ENCODE peak calls at places on chromosome 2, in ten cellular contexts. One of them, this sample, is unnamed.

GRCh38 chr2:24276349-24276899 is 83.9 kb downstream of the ITSN2 start:
- DNase-seq in AG04450: no peak
- DNase-seq in NCI-H748 treated with DMSO at 0.1 percent for 48 hours: no peak
- DNase-seq in activated naive CD8-positive, alpha-beta T cell treated with anti-CD3 and anti-CD28 coated beads for 36 hours: no peak
- DNase-seq in anterior cingulate cortex: no peak
- DNase-seq in GM04504: no peak
- DNase-seq in activated T-cell treated with anti-CD3 and anti-CD28 coated beads for 4 hours: no peak
- DNase-seq in IMR-90: peak; percentile 12
- DNase-seq in stimulated activated CD4-positive, alpha-beta T cell treated with anti-CD3 and anti-CD28 coated beads, Interleukin-15, amount 100 ng/mL, for 24 hours: no peak
- DNase-seq in neural progenitor cell: no peak
- DNase-seq in this sample: no peak

GRCh38 chr2:50613161-50613560 is 418.8 kb downstream of the NRXN1 start:
- DNase-seq in GM04504: no peak
- DNase-seq in neural progenitor cell: no peak
- DNase-seq in AG04450: peak; percentile 39
- DNase-seq in NCI-H748 treated with DMSO at 0.1 percent for 48 hours: no peak
- DNase-seq in stimulated activated CD4-positive, alpha-beta T cell treated with anti-CD3 and anti-CD28 coated beads, Interleukin-15, amount 100 ng/mL, for 24 hours: no peak
- DNase-seq in anterior cingulate cortex: no peak
- DNase-seq in IMR-90: peak; percentile 80
- DNase-seq in activated naive CD8-positive, alpha-beta T cell treated with anti-CD3 and anti-CD28 coated beads for 36 hours: no peak
- DNase-seq in activated T-cell treated with anti-CD3 and anti-CD28 coated beads for 4 hours: no peak
- DNase-seq in this sample: no peak

GRCh38 chr2:201880620-201881381 is 74.5 kb downstream of the CDK15 start:
- DNase-seq in stimulated activated CD4-positive, alpha-beta T cell treated with anti-CD3 and anti-CD28 coated beads, Interleukin-15, amount 100 ng/mL, for 24 hours: no peak
- DNase-seq in AG04450: no peak
- DNase-seq in anterior cingulate cortex: no peak
- DNase-seq in GM04504: peak; percentile 54
- DNase-seq in NCI-H748 treated with DMSO at 0.1 percent for 48 hours: no peak
- DNase-seq in neural progenitor cell: no peak
- DNase-seq in activated T-cell treated with anti-CD3 and anti-CD28 coated beads for 4 hours: no peak
- DNase-seq in activated naive CD8-positive, alpha-beta T cell treated with anti-CD3 and anti-CD28 coated beads for 36 hours: no peak
- DNase-seq in IMR-90: peak; percentile 72
- DNase-seq in this sample: no peak

GRCh38 chr2:207073791-207074678 is 91.7 kb downstream of the KLF7 start:
- DNase-seq in neural progenitor cell: no peak
- DNase-seq in AG04450: no peak
- DNase-seq in activated T-cell treated with anti-CD3 and anti-CD28 coated beads for 4 hours: peak; percentile 28
- DNase-seq in stimulated activated CD4-positive, alpha-beta T cell treated with anti-CD3 and anti-CD28 coated beads, Interleukin-15, amount 100 ng/mL, for 24 hours: peak; percentile 57
- DNase-seq in activated naive CD8-positive, alpha-beta T cell treated with anti-CD3 and anti-CD28 coated beads for 36 hours: peak; percentile 56
- DNase-seq in GM04504: no peak
- DNase-seq in anterior cingulate cortex: peak; percentile 71
- DNase-seq in IMR-90: peak; percentile 12
- DNase-seq in NCI-H748 treated with DMSO at 0.1 percent for 48 hours: peak; percentile 44
- DNase-seq in this sample: peak; percentile 39

GRCh38 chr2:152715854-152716428 is 1.3 kb downstream of the PRPF40A start:
- DNase-seq in anterior cingulate cortex: no peak
- DNase-seq in neural progenitor cell: peak; percentile 73
- DNase-seq in GM04504: no peak
- DNase-seq in activated naive CD8-positive, alpha-beta T cell treated with anti-CD3 and anti-CD28 coated beads for 36 hours: peak; percentile 40
- DNase-seq in IMR-90: peak; percentile 5
- DNase-seq in activated T-cell treated with anti-CD3 and anti-CD28 coated beads for 4 hours: no peak
- DNase-seq in AG04450: no peak
- DNase-seq in stimulated activated CD4-positive, alpha-beta T cell treated with anti-CD3 and anti-CD28 coated beads, Interleukin-15, amount 100 ng/mL, for 24 hours: peak; percentile 51
- DNase-seq in NCI-H748 treated with DMSO at 0.1 percent for 48 hours: no peak
- DNase-seq in this sample: peak; percentile 37

GRCh38 chr2:156038021-156038420 is 294.5 kb downstream of the NR4A2 start:
- DNase-seq in activated naive CD8-positive, alpha-beta T cell treated with anti-CD3 and anti-CD28 coated beads for 36 hours: no peak
- DNase-seq in AG04450: no peak
- DNase-seq in GM04504: no peak
- DNase-seq in neural progenitor cell: peak; percentile 38
- DNase-seq in IMR-90: no peak
- DNase-seq in NCI-H748 treated with DMSO at 0.1 percent for 48 hours: no peak
- DNase-seq in activated T-cell treated with anti-CD3 and anti-CD28 coated beads for 4 hours: no peak
- DNase-seq in stimulated activated CD4-positive, alpha-beta T cell treated with anti-CD3 and anti-CD28 coated beads, Interleukin-15, amount 100 ng/mL, for 24 hours: no peak
- DNase-seq in anterior cingulate cortex: no peak
- DNase-seq in this sample: no peak

GRCh38 chr2:11630855-11631254 is 39.1 kb downstream of the NTSR2 start:
- DNase-seq in neural progenitor cell: no peak
- DNase-seq in stimulated activated CD4-positive, alpha-beta T cell treated with anti-CD3 and anti-CD28 coated beads, Interleukin-15, amount 100 ng/mL, for 24 hours: no peak
- DNase-seq in activated T-cell treated with anti-CD3 and anti-CD28 coated beads for 4 hours: no peak
- DNase-seq in AG04450: no peak
- DNase-seq in activated naive CD8-positive, alpha-beta T cell treated with anti-CD3 and anti-CD28 coated beads for 36 hours: no peak
- DNase-seq in GM04504: no peak
- DNase-seq in IMR-90: no peak
- DNase-seq in NCI-H748 treated with DMSO at 0.1 percent for 48 hours: no peak
- DNase-seq in anterior cingulate cortex: no peak
- DNase-seq in this sample: no peak

GRCh38 chr2:172999641-173000387 is 75.8 kb upstream of the MAP3K20 start:
- DNase-seq in neural progenitor cell: no peak
- DNase-seq in anterior cingulate cortex: no peak
- DNase-seq in GM04504: no peak
- DNase-seq in IMR-90: no peak
- DNase-seq in activated T-cell treated with anti-CD3 and anti-CD28 coated beads for 4 hours: no peak
- DNase-seq in NCI-H748 treated with DMSO at 0.1 percent for 48 hours: no peak
- DNase-seq in activated naive CD8-positive, alpha-beta T cell treated with anti-CD3 and anti-CD28 coated beads for 36 hours: no peak
- DNase-seq in AG04450: no peak
- DNase-seq in stimulated activated CD4-positive, alpha-beta T cell treated with anti-CD3 and anti-CD28 coated beads, Interleukin-15, amount 100 ng/mL, for 24 hours: no peak
- DNase-seq in this sample: no peak

GRCh38 chr2:225041210-225041870 is 928 bp downstream of the DOCK10 start:
- DNase-seq in AG04450: no peak
- DNase-seq in stimulated activated CD4-positive, alpha-beta T cell treated with anti-CD3 and anti-CD28 coated beads, Interleukin-15, amount 100 ng/mL, for 24 hours: peak; percentile 79
- DNase-seq in activated T-cell treated with anti-CD3 and anti-CD28 coated beads for 4 hours: peak; percentile 46
- DNase-seq in activated naive CD8-positive, alpha-beta T cell treated with anti-CD3 and anti-CD28 coated beads for 36 hours: peak; percentile 84
- DNase-seq in anterior cingulate cortex: peak; percentile 72
- DNase-seq in neural progenitor cell: peak; percentile 43
- DNase-seq in GM04504: no peak
- DNase-seq in NCI-H748 treated with DMSO at 0.1 percent for 48 hours: peak; percentile 32
- DNase-seq in IMR-90: peak; percentile 62
- DNase-seq in this sample: peak; percentile 79

GRCh38 chr2:237739101-237739500 is 59.5 kb upstream of the RBM44 start:
- DNase-seq in activated T-cell treated with anti-CD3 and anti-CD28 coated beads for 4 hours: no peak
- DNase-seq in neural progenitor cell: no peak
- DNase-seq in anterior cingulate cortex: no peak
- DNase-seq in NCI-H748 treated with DMSO at 0.1 percent for 48 hours: no peak
- DNase-seq in GM04504: no peak
- DNase-seq in activated naive CD8-positive, alpha-beta T cell treated with anti-CD3 and anti-CD28 coated beads for 36 hours: no peak
- DNase-seq in stimulated activated CD4-positive, alpha-beta T cell treated with anti-CD3 and anti-CD28 coated beads, Interleukin-15, amount 100 ng/mL, for 24 hours: no peak
- DNase-seq in IMR-90: no peak
- DNase-seq in AG04450: no peak
- DNase-seq in this sample: no peak

This sample was measured in stimulated activated naive CD8-positive, alpha-beta T cell treated with anti-CD3 and anti-CD28 coated beads, Interleukin-15, Interleukin-2, amounts not matched to agents 100 U/mL and 50 U/mL, for 24 hours.